ENCODE peak calls at places on chromosomes 3 and 15, in six cellular contexts. X is nephron progenitor cell, B is IMR-90, C is ovary, P is COR-L47, Y is left cardiac atrium. R is an unnamed sample.

GRCh38 chr3:72262707-72263106 is 477.8 kb upstream of the PROK2 start:
- DNase-seq in B (no peak), Y (no peak), P (no peak), X (no peak), C (no peak), R (no peak)

GRCh38 chr3:100269410-100270217 is 8.8 kb downstream of the TBC1D23 start:
- DNase-seq in X (no peak), C (no peak), Y (no peak), B (peak), P (no peak), R (no peak)

GRCh38 chr3:16011376-16011775 is 163.1 kb upstream of the GALNT15 start:
- DNase-seq in Y (no peak), X (no peak), B (peak), C (no peak), P (no peak), R (no peak)

GRCh38 chr3:183435701-183436100 is 7.3 kb upstream of the MCF2L2 start:
- DNase-seq in Y (no peak), X (no peak), P (no peak), C (no peak), B (no peak), R (no peak)

GRCh38 chr3:104849070-104849469 is 517.6 kb upstream of the ALCAM start:
- DNase-seq in P (no peak), C (no peak), B (no peak), Y (no peak), X (no peak), R (no peak)

GRCh38 chr3:15287565-15288330 is 44.6 kb downstream of the SH3BP5 start:
- DNase-seq in P (no peak), X (no peak), B (peak), C (peak), Y (peak), R (no peak)

GRCh38 chr3:51830986-51831385 is 30.4 kb upstream of the IQCF2 start:
- DNase-seq in C (no peak), B (no peak), P (no peak), X (no peak), Y (no peak), R (no peak)

GRCh38 chr3:139343895-139344856 is at the start of gene MRPS22:
- DNase-seq in B (peak), X (peak), P (peak), C (peak), Y (peak), R (peak)

GRCh38 chr3:143070977-143071551 is 48.5 kb upstream of the CHST2 start:
- DNase-seq in B (peak), C (no peak), P (no peak), Y (no peak), X (no peak), R (no peak)

GRCh38 chr3:188881954-188882641 is 289.7 kb upstream of the TPRG1 start:
- DNase-seq in X (no peak), P (no peak), B (peak), C (no peak), Y (no peak), R (peak)

GRCh38 chr3:129425619-129426018 is 2.8 kb downstream of the EFCAB12 start:
- DNase-seq in P (no peak), C (no peak), X (no peak), Y (no peak), B (no peak), R (no peak)

GRCh38 chr15:71708741-71709140 is 101.6 kb upstream of the NR2E3 start:
- DNase-seq in Y (peak), B (peak), C (no peak), P (no peak), X (no peak), R (no peak)

GRCh38 chr3:32819581-32820348 is 2.0 kb downstream of the TRIM71 start:
- DNase-seq in X (peak), P (no peak), B (no peak), C (no peak), Y (no peak), R (no peak)

GRCh38 chr15:56805466-56806146 is 72.3 kb upstream of the ZNF280D start:
- DNase-seq in X (no peak), B (peak), P (no peak), C (peak), Y (peak), R (no peak)

GRCh38 chr15:75161788-75162414 is 39.8 kb upstream of the C15orf39 start:
- DNase-seq in B (no peak), P (no peak), X (no peak), C (no peak), Y (peak), R (no peak)

GRCh38 chr3:16066545-16066944 is 107.9 kb upstream of the GALNT15 start:
- DNase-seq in X (no peak), Y (no peak), P (no peak), C (no peak), B (no peak), R (no peak)

GRCh38 chr15:37995461-37996347 is 61.3 kb downstream of the TMCO5A start:
- DNase-seq in C (no peak), Y (peak), X (peak), B (peak), P (no peak), R (peak)

GRCh38 chr3:129345971-129346370 is 67.3 kb downstream of the HMCES start:
- DNase-seq in X (no peak), Y (no peak), C (no peak), B (no peak), P (no peak), R (no peak)

GRCh38 chr15:73989001-73989798 is 2.9 kb downstream of the STOML1 start:
- DNase-seq in X (no peak), P (no peak), C (no peak), Y (no peak), B (peak), R (no peak)

GRCh38 chr15:78360426-78360825 is 20.3 kb downstream of the CRABP1 start:
- DNase-seq in B (no peak), Y (no peak), C (no peak), P (no peak), X (peak), R (no peak)

GRCh38 chr3:46925585-46925934 is 48.0 kb downstream of the PTH1R start:
- DNase-seq in C (no peak), X (no peak), Y (peak), P (no peak), B (no peak), R (no peak)

GRCh38 chr3:27630892-27631291 is 91.2 kb downstream of the EOMES start:
- DNase-seq in X (no peak), B (peak), Y (no peak), C (no peak), P (no peak), R (no peak)

GRCh38 chr3:50189274-50189673 is 2.1 kb upstream of the GNAT1 start:
- DNase-seq in C (peak), B (peak), Y (peak), P (peak), X (peak), R (peak)

GRCh38 chr3:195870442-195870841 is 37.9 kb downstream of the TNK2 start:
- DNase-seq in B (no peak), X (no peak), Y (no peak), C (no peak), P (no peak), R (no peak)

GRCh38 chr3:58609990-58610389 is 32.8 kb upstream of the FAM107A start:
- DNase-seq in X (no peak), P (no peak), Y (no peak), C (no peak), B (no peak), R (no peak)

GRCh38 chr3:9067352-9067975 is 104.2 kb upstream of the RAD18 start:
- DNase-seq in B (peak), Y (peak), C (peak), P (peak), X (peak), R (no peak)

GRCh38 chr15:68096099-68096498 is 42.0 kb downstream of the PIAS1 start:
- DNase-seq in Y (no peak), P (no peak), C (no peak), B (no peak), X (no peak), R (no peak)

GRCh38 chr3:168330983-168331382 is 235.3 kb upstream of the GOLIM4 start:
- DNase-seq in B (no peak), P (no peak), Y (no peak), X (no peak), C (no peak), R (no peak)

GRCh38 chr3:61736506-61736905 is 175.1 kb downstream of the PTPRG start:
- DNase-seq in P (no peak), B (peak), X (no peak), Y (no peak), C (no peak), R (no peak)

R was measured in LNCaP clone FGC.